ENCODE peak calls at places on chromosome 1, in eight cellular contexts. T, L, C, Y, S, K, A and I are unnamed samples.
A peak's percentile ranks its signal among the peaks of the same experiment; 100 is the strongest.

GRCh38 chr1:51192213-51192843 is 43.7 kb upstream of the RNF11 start:
- DNase-seq in T (peak; percentile 46), L (peak; percentile 29), C (peak; percentile 65), Y (peak; percentile 81), S (peak; percentile 84), K (peak; percentile 68), A (peak; percentile 38), I (peak; percentile 69)

GRCh38 chr1:93817819-93818569 is 61.0 kb downstream of the DNTTIP2 start:
- DNase-seq in T (no peak), L (no peak), C (peak; percentile 37), Y (no peak), S (no peak), K (no peak), A (no peak), I (peak; percentile 35)

GRCh38 chr1:225424562-225425210 is 3.2 kb downstream of the LBR start:
- DNase-seq in T (no peak), L (no peak), C (no peak), Y (no peak), S (no peak), K (peak; percentile 76), A (no peak), I (no peak)

GRCh38 chr1:172670316-172670715 is 11.4 kb downstream of the FASLG start:
- DNase-seq in T (no peak), L (no peak), C (no peak), Y (no peak), S (no peak), K (no peak), A (no peak), I (no peak)

GRCh38 chr1:217333939-217334338 is 297.0 kb downstream of the GPATCH2 start:
- DNase-seq in T (peak; percentile 55), L (no peak), C (peak; percentile 33), Y (peak; percentile 30), S (no peak), K (peak; percentile 36), A (no peak), I (peak; percentile 41)

GRCh38 chr1:153360592-153360991 is 2.9 kb downstream of the S100A9 start:
- DNase-seq in T (no peak), L (no peak), C (no peak), Y (no peak), S (no peak), K (no peak), A (no peak), I (no peak)

GRCh38 chr1:63701187-63701586 is 72.6 kb upstream of the ROR1 start:
- DNase-seq in T (peak; percentile 72), L (no peak), C (no peak), Y (no peak), S (no peak), K (no peak), A (no peak), I (no peak)

GRCh38 chr1:246364415-246364941 is 142.6 kb downstream of the SMYD3 start:
- DNase-seq in T (no peak), L (no peak), C (no peak), Y (no peak), S (no peak), K (no peak), A (no peak), I (no peak)

GRCh38 chr1:24694380-24694843 is 50.8 kb upstream of the CLIC4 start:
- DNase-seq in T (peak; percentile 37), L (no peak), C (peak; percentile 18), Y (no peak), S (no peak), K (no peak), A (no peak), I (peak; percentile 67)

GRCh38 chr1:153922076-153922837 is 515 bp downstream of the GATAD2B start:
- DNase-seq in T (peak; percentile 91), L (no peak), C (peak; percentile 88), Y (peak; percentile 54), S (no peak), K (peak; percentile 72), A (peak; percentile 58), I (peak; percentile 54)

GRCh38 chr1:28518745-28519341 is 13.0 kb downstream of the RCC1 start:
- DNase-seq in T (no peak), L (no peak), C (peak; percentile 64), Y (no peak), S (no peak), K (no peak), A (no peak), I (peak; percentile 61)

GRCh38 chr1:13593511-13594131 is 10.0 kb downstream of the PDPN start:
- DNase-seq in T (no peak), L (no peak), C (no peak), Y (no peak), S (peak; percentile 71), K (no peak), A (no peak), I (no peak)

GRCh38 chr1:94803106-94803505 is 17.1 kb upstream of the SLC44A3 start:
- DNase-seq in T (no peak), L (no peak), C (no peak), Y (no peak), S (no peak), K (no peak), A (no peak), I (no peak)

GRCh38 chr1:234603221-234604204 is 6.5 kb downstream of the IRF2BP2 start:
- DNase-seq in T (no peak), L (no peak), C (no peak), Y (no peak), S (no peak), K (peak; percentile 41), A (no peak), I (peak; percentile 53)

GRCh38 chr1:151326619-151327222 is 495 bp downstream of the PI4KB start:
- DNase-seq in T (peak; percentile 41), L (peak; percentile 37), C (peak; percentile 63), Y (peak; percentile 70), S (peak; percentile 42), K (peak; percentile 47), A (no peak), I (peak; percentile 73)

GRCh38 chr1:42933060-42933586 is 25.5 kb downstream of the SLC2A1 start:
- DNase-seq in T (no peak), L (no peak), C (no peak), Y (no peak), S (no peak), K (no peak), A (no peak), I (no peak)